ENCODE peak calls at places on chromosomes 4 and X, in eight cellular contexts. P is pancreas; G is PC-3; S is tibial artery; A is sigmoid colon; O is CD8-positive, alpha-beta T cell; Q is naive thymus-derived CD4-positive, alpha-beta T cell; H is cardiac muscle cell. L is an unnamed sample.

GRCh38 chr4:76640252-76640925 is 205.4 kb downstream of the SHROOM3 start:
- DNase-seq in P (peak; percentile 27), G (no peak), S (no peak), A (no peak), O (no peak), Q (no peak), H (no peak), L (peak; percentile 44)

GRCh38 chrX:16836371-16836770 is 33.8 kb downstream of the RBBP7 start:
- DNase-seq in P (no peak), G (peak; percentile 9), S (no peak), A (no peak), O (no peak), Q (no peak), H (no peak), L (no peak)

GRCh38 chrX:49282647-49283011 is 13.0 kb downstream of the PPP1R3F start:
- DNase-seq in P (no peak), G (no peak), S (no peak), A (peak; percentile 65), O (no peak), Q (no peak), H (peak; percentile 49), L (no peak)

GRCh38 chrX:10326578-10326977 is 169.8 kb downstream of the CLCN4 start:
- DNase-seq in P (no peak), G (peak; percentile 52), S (no peak), A (no peak), O (no peak), Q (no peak), H (peak; percentile 69), L (peak; percentile 26)

GRCh38 chr4:123580981-123581664 is 184.5 kb downstream of the SPRY1 start:
- DNase-seq in P (no peak), G (no peak), S (no peak), A (no peak), O (no peak), Q (no peak), H (no peak), L (no peak)

GRCh38 chrX:57313583-57314215 is 27.2 kb downstream of the FAAH2 start:
- DNase-seq in P (no peak), G (no peak), S (no peak), A (no peak), O (no peak), Q (peak; percentile 7), H (no peak), L (no peak)

GRCh38 chr4:177862541-177863176 is 420.4 kb upstream of the AGA start:
- DNase-seq in P (peak; percentile 12), G (no peak), S (no peak), A (no peak), O (no peak), Q (no peak), H (no peak), L (no peak)

GRCh38 chr4:90727938-90728337 is 600.7 kb downstream of the CCSER1 start:
- DNase-seq in P (no peak), G (peak; percentile 88), S (no peak), A (no peak), O (no peak), Q (no peak), H (no peak), L (no peak)

GRCh38 chrX:107716816-107717700 is 58.5 kb downstream of the TSC22D3 start:
- DNase-seq in P (peak; percentile 72), G (peak; percentile 69), S (peak; percentile 90), A (peak; percentile 97), O (peak; percentile 91), Q (peak; percentile 90), H (peak; percentile 90), L (peak; percentile 84)

GRCh38 chr4:5908836-5909235 is 15.9 kb upstream of the CRMP1 start:
- DNase-seq in P (no peak), G (no peak), S (no peak), A (no peak), O (no peak), Q (no peak), H (no peak), L (no peak)

GRCh38 chr4:5899881-5900280 is 7.0 kb upstream of the CRMP1 start:
- DNase-seq in P (no peak), G (no peak), S (no peak), A (no peak), O (no peak), Q (no peak), H (no peak), L (no peak)

GRCh38 chr4:5900844-5901243 is 8.0 kb upstream of the CRMP1 start:
- DNase-seq in P (no peak), G (no peak), S (no peak), A (no peak), O (no peak), Q (no peak), H (no peak), L (no peak)

DNA sequence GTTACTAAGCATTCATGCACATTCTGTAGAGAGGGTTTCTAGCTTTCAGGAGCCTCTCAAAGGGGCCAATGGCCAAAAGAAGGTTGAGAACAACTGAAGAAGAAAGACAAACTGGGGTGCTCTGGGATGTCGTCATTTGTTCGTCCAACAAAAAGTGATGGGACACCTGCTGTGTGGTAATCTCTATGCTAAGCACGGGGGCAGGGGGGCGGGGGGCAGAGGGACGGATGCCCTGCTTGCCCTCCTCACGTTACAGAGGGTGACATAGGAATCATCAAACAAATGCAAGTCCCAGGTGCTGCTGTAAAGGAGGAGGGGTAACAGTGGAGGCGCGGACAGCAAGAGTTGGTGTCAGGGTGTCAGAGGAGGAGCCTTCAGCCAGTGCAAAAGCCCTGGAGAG is 12.8 kb upstream of the CRMP1 start:
- DNase-seq in P (no peak), G (no peak), S (no peak), A (no peak), O (no peak), Q (no peak), H (no peak), L (no peak)
- H3K27me3 ChIP-seq in P (no peaks in the 10 kb centered on the region), G (peaks cover 46% of the 10 kb centered on the region), S (peaks cover 28% of the 10 kb centered on the region), A (peaks cover 2% of the 10 kb centered on the region), O (no peaks in the 10 kb centered on the region), Q (no peaks in the 10 kb centered on the region), H (peaks cover 24% of the 10 kb centered on the region), L (no peaks in the 10 kb centered on the region)

DNA sequence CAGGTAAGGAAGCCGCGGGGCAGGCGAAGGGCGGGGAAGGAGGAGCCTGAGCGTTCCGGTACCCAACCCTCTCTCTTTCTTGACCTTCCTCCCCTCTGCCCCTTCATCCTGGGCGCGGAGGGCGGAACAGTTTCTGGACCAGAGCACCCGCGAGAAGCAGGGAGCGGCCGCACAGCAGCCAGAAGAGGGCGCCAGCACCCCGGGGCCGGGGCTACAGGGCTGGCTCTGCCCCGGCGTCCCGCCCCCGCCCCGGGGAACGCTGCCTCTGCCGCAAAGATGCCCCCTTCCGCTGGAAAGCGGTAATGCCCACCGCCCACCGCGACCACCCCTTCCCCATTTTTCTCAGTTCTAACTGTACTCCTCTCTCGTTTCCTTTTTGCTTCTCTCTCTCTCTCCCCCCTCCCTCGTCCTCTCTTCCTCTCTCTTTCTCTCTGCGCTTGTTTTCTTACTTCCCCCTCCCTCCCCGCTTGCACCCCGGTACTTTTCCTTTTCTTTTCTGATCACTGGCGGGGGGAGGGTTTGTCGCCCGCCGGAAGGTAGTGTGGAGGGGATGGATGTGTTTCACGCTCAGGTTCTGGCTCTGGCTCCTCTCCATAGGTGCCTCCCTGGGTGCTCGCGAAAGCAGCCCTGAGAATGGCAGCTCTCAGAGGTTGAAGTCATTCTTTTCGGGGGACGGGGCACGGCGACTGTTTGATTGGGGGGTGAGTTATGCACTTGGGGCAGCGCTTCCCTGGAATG is 13.1 kb upstream of the PRDM8 start:
- DNase-seq in P (peak; percentile 78), G (peak; percentile 85), S (peak; percentile 84), A (peak; percentile 95), O (peak; percentile 90), Q (peak; percentile 94), H (peak; percentile 85), L (peak; percentile 55)
- H3K27me3 ChIP-seq in P (peaks cover 41% of the 10 kb centered on the region), G (no peaks in the 10 kb centered on the region), S (peaks cover 19% of the 10 kb centered on the region), A (no peaks in the 10 kb centered on the region), O (no peaks in the 10 kb centered on the region), Q (no peaks in the 10 kb centered on the region), H (peaks cover 67% of the 10 kb centered on the region), L (no peaks in the 10 kb centered on the region)

DNA sequence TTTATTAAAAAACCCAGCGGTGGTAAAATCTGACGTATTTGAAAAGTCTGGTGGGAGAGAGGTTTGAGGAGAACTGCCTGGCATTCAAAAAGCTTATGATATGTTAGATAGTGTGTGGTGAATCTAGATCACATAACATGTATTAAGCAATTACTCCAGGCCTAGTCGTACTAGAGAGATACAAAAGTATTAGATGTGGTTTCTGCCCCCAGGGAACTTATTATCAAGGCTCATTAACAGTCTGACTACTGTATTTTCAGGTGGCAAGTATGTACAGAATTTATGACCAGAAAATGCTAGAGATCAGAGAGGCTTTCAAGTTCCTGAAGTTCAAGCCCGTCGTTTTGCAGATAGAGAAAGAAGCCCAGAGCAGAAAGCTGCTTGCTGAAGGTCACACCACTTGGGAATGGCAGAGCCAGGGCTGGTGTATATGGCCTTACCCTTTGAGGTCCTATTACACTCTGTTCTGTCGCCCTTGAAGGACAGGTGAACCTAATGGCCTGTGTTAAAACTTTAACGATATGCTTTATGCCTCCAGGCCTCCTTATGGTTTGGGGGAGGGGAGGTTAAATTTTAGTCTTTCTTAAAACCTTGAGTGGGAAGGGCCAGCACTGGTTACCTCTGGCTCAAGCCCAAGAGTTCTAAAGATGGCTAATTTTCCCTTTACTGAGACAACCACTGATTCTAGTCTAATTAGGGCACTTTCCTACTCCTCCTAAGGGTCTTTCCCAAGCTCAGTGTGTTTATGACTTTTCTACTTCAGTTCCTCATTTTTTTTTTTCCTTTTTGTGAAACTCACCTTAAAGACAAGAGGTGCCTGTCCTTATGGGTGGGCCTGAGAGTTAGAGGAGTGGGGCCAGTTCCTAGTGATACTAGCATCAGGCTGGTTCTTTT is 19.9 kb downstream of the TMEM164 start:
- DNase-seq in P (no peak), G (no peak), S (no peak), A (no peak), O (no peak), Q (no peak), H (no peak), L (no peak)
- H3K27me3 ChIP-seq in P (peaks cover 5% of the 10 kb centered on the region), G (no peaks in the 10 kb centered on the region), S (no peaks in the 10 kb centered on the region), A (no peaks in the 10 kb centered on the region), O (no peaks in the 10 kb centered on the region), Q (no peaks in the 10 kb centered on the region), H (no peaks in the 10 kb centered on the region), L (peaks cover 74% of the 10 kb centered on the region)

GRCh38 chr4:144654161-144654560 is 8.2 kb downstream of the HHIP start:
- DNase-seq in P (no peak), G (no peak), S (no peak), A (no peak), O (no peak), Q (no peak), H (no peak), L (no peak)

GRCh38 chr4:144658908-144659307 is 13.0 kb downstream of the HHIP start:
- DNase-seq in P (no peak), G (peak; percentile 44), S (no peak), A (no peak), O (no peak), Q (no peak), H (no peak), L (no peak)

GRCh38 chr4:144656857-144657256 is 10.9 kb downstream of the HHIP start:
- DNase-seq in P (no peak), G (no peak), S (no peak), A (no peak), O (no peak), Q (no peak), H (no peak), L (no peak)

GRCh38 chr4:144658015-144658567 is 12.1 kb downstream of the HHIP start:
- DNase-seq in P (no peak), G (no peak), S (no peak), A (no peak), O (no peak), Q (no peak), H (no peak), L (no peak)

DNA sequence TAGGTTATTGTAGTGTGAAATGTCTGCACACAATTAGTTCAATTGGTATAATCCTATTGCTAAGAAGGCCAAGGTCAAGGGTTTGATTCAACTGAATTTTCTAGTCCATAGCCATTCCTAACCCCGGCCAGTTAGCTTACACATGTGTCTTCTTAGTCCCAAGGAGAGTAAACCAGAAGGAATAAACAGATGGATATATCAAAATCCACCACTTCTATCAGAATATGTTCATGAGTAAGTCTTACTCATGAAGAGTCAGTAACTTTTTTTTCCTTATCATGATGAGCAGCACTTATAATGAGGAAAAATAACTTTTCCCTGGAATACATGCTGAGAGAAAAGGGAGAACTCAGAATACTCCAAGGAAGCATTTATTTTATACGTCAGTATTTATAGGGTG is 9.5 kb downstream of the HHIP start:
- DNase-seq in P (no peak), G (no peak), S (no peak), A (no peak), O (no peak), Q (no peak), H (no peak), L (no peak)
- H3K27me3 ChIP-seq in P (no peaks in the 10 kb centered on the region), G (peaks cover 9% of the 10 kb centered on the region), S (no peaks in the 10 kb centered on the region), A (no peaks in the 10 kb centered on the region), O (no peaks in the 10 kb centered on the region), Q (no peaks in the 10 kb centered on the region), H (peaks cover 34% of the 10 kb centered on the region), L (no peaks in the 10 kb centered on the region)